ENCODE peak calls at places on chromosomes 4 and X, in nine cellular contexts. S, D, A, Y, T, F, G, Q and P are unnamed samples.

GRCh38 chr4:173934933-173935620 is 348.4 kb downstream of the FBXO8 start:
- DNase-seq in S (no peak), D (no peak), A (no peak), Y (no peak), T (no peak), F (no peak), G (no peak), Q (no peak), P (no peak)

GRCh38 chr4:184016742-184017668 is 111.9 kb downstream of the STOX2 start:
- DNase-seq in S (peak; percentile 84), D (no peak), A (no peak), Y (no peak), T (no peak), F (no peak), G (no peak), Q (no peak), P (no peak)

GRCh38 chrX:153632612-153632980 is 14.4 kb upstream of the DUSP9 start:
- DNase-seq in S (no peak), D (no peak), A (no peak), Y (no peak), T (no peak), F (no peak), G (no peak), Q (no peak), P (no peak)

GRCh38 chrX:113512700-113513395 is 672.2 kb upstream of the AMOT start:
- DNase-seq in S (peak; percentile 37), D (no peak), A (peak; percentile 62), Y (no peak), T (no peak), F (no peak), G (no peak), Q (peak; percentile 51), P (no peak)

GRCh38 chrX:130245441-130245840 is 23.3 kb downstream of the ZNF280C start:
- DNase-seq in S (peak; percentile 78), D (no peak), A (no peak), Y (no peak), T (no peak), F (no peak), G (no peak), Q (no peak), P (no peak)

GRCh38 chrX:37717708-37718107 is 32.1 kb downstream of the XK start:
- DNase-seq in S (no peak), D (no peak), A (no peak), Y (no peak), T (no peak), F (no peak), G (no peak), Q (no peak), P (no peak)

GRCh38 chrX:56994375-56995270 is 718 bp downstream of the SPIN3 start:
- DNase-seq in S (peak; percentile 13), D (peak; percentile 11), A (no peak), Y (no peak), T (no peak), F (no peak), G (no peak), Q (no peak), P (no peak)

GRCh38 chr4:78560296-78560963 is 8.9 kb downstream of the ANXA3 start:
- DNase-seq in S (peak; percentile 94), D (no peak), A (peak; percentile 75), Y (no peak), T (no peak), F (no peak), G (no peak), Q (peak; percentile 79), P (no peak)

GRCh38 chr4:80235451-80235850 is 31.0 kb upstream of the FGF5 start:
- DNase-seq in S (peak; percentile 82), D (no peak), A (no peak), Y (no peak), T (no peak), F (no peak), G (no peak), Q (peak; percentile 44), P (no peak)

GRCh38 chrX:51803833-51804232 is 60.6 kb downstream of the GSPT2 start:
- DNase-seq in S (no peak), D (no peak), A (no peak), Y (no peak), T (no peak), F (no peak), G (no peak), Q (peak; percentile 0), P (no peak)

GRCh38 chr4:173189117-173189693 is 20.6 kb downstream of the GALNT7 start:
- DNase-seq in S (peak; percentile 85), D (no peak), A (no peak), Y (no peak), T (no peak), F (no peak), G (no peak), Q (peak; percentile 55), P (no peak)

GRCh38 chr4:10403633-10404445 is 53.4 kb downstream of the ZNF518B start:
- DNase-seq in S (peak; percentile 30), D (no peak), A (peak; percentile 45), Y (no peak), T (peak; percentile 14), F (no peak), G (peak; percentile 36), Q (peak; percentile 60), P (no peak)

DNA sequence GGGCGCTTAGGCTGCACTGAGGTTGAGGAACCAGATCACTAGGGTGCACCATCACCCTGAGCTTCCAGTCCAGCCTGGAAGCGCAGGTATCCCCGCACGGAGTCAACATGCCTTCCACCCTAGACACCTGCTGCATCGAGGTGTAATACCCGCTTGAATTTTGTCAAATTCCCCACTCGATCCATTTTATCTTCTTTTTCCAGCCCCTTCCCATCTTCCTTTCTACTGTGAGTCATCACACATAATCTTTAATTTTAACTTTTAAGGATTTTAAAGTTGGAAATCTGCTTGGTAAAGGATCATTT is 824 bp downstream of the PLK4 start:
- DNase-seq in S (no peak), D (no peak), A (no peak), Y (no peak), T (no peak), F (no peak), G (peak; percentile 35), Q (no peak), P (no peak)
- TF ChIP-seq CTCF in S (peak; percentile 11), D (no peak), A (peak; percentile 28), Y (no peak), T (no peak), F (no peak), G (no peak), Q (no peak), P (no peak)

DNA sequence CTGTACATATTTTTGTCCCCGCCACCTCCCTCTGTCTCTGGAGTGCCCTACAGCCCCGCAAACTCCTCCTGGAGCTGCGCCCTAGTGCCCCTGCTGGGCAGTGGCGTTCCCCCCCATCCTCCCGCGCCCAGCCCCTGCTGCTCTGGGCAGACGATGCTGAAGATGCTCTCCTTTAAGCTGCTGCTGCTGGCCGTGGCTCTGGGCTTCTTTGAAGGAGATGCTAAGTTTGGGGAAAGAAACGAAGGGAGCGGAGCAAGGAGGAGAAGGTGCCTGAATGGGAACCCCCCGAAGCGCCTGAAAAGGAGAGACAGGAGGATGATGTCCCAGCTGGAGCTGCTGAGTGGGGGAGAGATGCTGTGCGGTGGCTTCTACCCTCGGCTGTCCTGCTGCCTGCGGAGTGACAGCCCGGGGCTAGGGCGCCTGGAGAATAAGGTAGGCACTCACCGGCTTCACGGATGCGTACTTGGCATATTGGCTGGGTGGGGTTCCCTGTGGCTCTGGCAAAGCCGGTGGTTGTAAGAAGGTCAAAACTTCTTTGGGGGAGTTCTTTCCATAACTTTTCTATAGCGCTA is 653 bp downstream of the HHIP start:
- DNase-seq in S (no peak), D (no peak), A (peak; percentile 30), Y (no peak), T (no peak), F (no peak), G (peak; percentile 32), Q (no peak), P (peak; percentile 41)
- TF ChIP-seq CTCF in S (no peak), D (no peak), A (peak; percentile 23), Y (no peak), T (peak; percentile 23), F (no peak), G (no peak), Q (no peak), P (no peak)

DNA sequence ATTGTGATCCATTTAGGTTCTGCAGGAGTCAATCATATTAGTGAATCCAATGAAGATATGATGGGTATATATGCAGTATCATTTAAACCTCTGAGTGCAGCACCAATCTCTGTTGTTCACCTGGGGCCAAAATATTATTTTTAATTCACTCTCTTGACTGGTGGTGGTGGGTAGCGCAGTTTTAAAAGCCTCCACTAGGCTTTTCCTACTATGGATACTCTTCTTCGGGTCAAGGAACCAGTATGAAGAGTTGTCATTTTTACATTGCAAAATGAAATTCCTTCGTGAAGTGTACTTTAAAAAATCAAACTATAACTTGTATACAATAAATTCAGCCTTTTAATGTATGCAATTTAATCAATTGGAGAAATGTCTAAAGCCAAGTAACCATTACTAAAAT is 56.5 kb downstream of the QRFPR start:
- DNase-seq in S (no peak), D (no peak), A (no peak), Y (no peak), T (no peak), F (no peak), G (no peak), Q (no peak), P (no peak)
- TF ChIP-seq CTCF in S (no peak), D (no peak), A (no peak), Y (no peak), T (no peak), F (no peak), G (no peak), Q (no peak), P (no peak)

DNA sequence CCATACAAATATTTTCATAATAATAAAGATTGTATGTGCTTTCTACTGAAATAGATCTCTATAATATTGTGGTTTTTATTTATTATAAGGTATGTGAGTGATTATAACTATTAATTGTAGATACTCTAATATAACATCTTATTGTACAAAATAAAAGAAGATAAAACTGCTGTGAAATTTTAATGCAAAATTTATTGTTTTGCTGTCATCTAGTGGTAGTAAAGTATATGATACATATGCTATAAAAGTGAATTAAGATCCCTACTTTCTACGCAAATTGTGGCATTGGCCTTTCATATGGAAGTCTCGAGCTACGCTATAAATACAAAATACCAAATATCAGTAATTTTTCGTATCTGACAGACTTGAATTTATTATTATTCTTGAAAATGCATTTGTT is 19.3 kb downstream of the YIPF7 start:
- DNase-seq in S (no peak), D (no peak), A (no peak), Y (no peak), T (no peak), F (no peak), G (no peak), Q (no peak), P (no peak)
- TF ChIP-seq CTCF in S (peak; percentile 20), D (no peak), A (peak; percentile 35), Y (no peak), T (peak; percentile 20), F (no peak), G (no peak), Q (peak; percentile 27), P (peak; percentile 59)

DNA sequence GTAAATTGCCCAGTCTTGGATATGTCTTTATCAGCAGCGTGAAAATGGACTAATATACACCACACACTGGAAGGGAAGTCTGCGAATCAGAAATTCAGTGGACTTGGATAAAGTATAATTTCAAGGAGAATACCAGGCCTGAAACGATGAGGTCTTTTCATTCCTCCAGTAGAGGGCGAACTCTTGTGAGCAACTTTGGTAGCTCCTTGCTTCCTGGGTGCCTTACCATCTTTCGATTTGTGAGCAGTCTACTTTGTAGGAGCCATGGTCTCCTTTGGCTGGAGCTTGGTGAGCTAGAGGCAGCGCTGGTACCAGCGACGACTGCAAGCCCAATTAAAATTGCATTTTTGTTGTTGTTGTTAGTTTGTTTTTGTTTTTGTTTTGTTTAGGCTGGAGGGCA is 791.9 kb downstream of the FAT4 start:
- DNase-seq in S (no peak), D (no peak), A (peak; percentile 2), Y (no peak), T (no peak), F (no peak), G (no peak), Q (peak; percentile 2), P (no peak)
- TF ChIP-seq CTCF in S (peak; percentile 5), D (no peak), A (peak; percentile 37), Y (no peak), T (peak; percentile 25), F (no peak), G (no peak), Q (peak; percentile 37), P (peak; percentile 21)